ENCODE peak calls at places on chromosome 9, in six cellular contexts. B, U, K, T, Z and R are unnamed samples.

GRCh38 chr9:88197781-88198345 is 59.6 kb upstream of the SPATA31C2 start:
- DNase-seq in T (no peak), Z (no peak), K (peak), B (no peak), U (no peak), R (no peak)

GRCh38 chr9:135812961-135813360 is 94.4 kb downstream of the CAMSAP1 start:
- DNase-seq in B (no peak), U (no peak), Z (no peak), T (no peak), K (no peak), R (no peak)

GRCh38 chr9:89006308-89006707 is 15.0 kb downstream of the S1PR3 start:
- DNase-seq in U (no peak), K (peak), Z (no peak), B (no peak), T (no peak), R (no peak)

GRCh38 chr9:136700959-136701664 is 11.3 kb upstream of the DIPK1B start:
- DNase-seq in K (no peak), Z (no peak), B (peak), T (peak), U (no peak), R (no peak)

GRCh38 chr9:76912631-76913275 is 6.8 kb upstream of the PRUNE2 start:
- DNase-seq in U (no peak), Z (no peak), B (no peak), T (no peak), K (no peak), R (peak)

GRCh38 chr9:113756476-113757198 is 119.5 kb upstream of the ZNF618 start:
- DNase-seq in U (no peak), B (no peak), T (no peak), Z (no peak), K (no peak), R (no peak)

GRCh38 chr9:84000186-84000585 is 19.6 kb downstream of the RMI1 start:
- DNase-seq in Z (no peak), T (no peak), K (no peak), B (no peak), U (no peak), R (no peak)

GRCh38 chr9:76136986-76137385 is 246.5 kb downstream of the PCSK5 start:
- DNase-seq in K (no peak), B (no peak), Z (no peak), T (no peak), U (peak), R (peak)

GRCh38 chr9:89046832-89047231 is 55.6 kb downstream of the S1PR3 start:
- DNase-seq in U (no peak), K (no peak), B (no peak), Z (no peak), T (no peak), R (no peak)

GRCh38 chr9:8337834-8338233 is 538.3 kb upstream of the DMAC1 start:
- DNase-seq in K (no peak), B (no peak), Z (no peak), U (no peak), T (no peak), R (no peak)

GRCh38 chr9:117547904-117548303 is 133.0 kb upstream of the ASTN2 start:
- DNase-seq in T (no peak), B (no peak), U (no peak), Z (no peak), K (no peak), R (no peak)

GRCh38 chr9:85898288-85898802 is 42.6 kb upstream of the NAA35 start:
- DNase-seq in T (no peak), U (no peak), B (no peak), K (no peak), Z (no peak), R (no peak)

GRCh38 chr9:85900504-85901201 is 40.3 kb upstream of the NAA35 start:
- DNase-seq in T (no peak), U (no peak), Z (peak), B (peak), K (peak), R (no peak)

GRCh38 chr9:85899388-85899787 is 41.6 kb upstream of the NAA35 start:
- DNase-seq in K (no peak), B (no peak), T (no peak), Z (no peak), U (no peak), R (no peak)

GRCh38 chr9:85895685-85896084 is 45.3 kb upstream of the NAA35 start:
- DNase-seq in Z (no peak), T (no peak), U (no peak), K (no peak), B (no peak), R (no peak)

DNA sequence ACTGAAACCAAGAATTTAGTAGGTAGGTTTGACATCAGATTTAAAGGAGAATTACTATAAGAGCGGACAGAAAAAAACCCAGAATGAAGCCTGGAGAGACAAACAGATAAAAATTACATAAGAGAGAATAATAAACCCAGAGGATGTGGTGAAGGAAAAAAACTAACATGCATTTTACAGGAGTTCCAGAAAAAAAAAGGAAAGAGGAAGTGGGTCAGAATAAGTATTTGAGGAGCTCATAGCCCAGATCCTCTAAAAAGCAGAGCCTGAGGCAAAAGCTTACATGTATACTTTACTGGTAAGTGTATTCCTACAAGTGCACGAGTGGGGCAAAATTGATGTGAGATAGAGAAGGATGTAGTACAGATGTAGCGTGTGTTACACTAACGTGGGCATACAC is 43.1 kb upstream of the NAA35 start:
- DNase-seq in B (no peak), K (no peak), Z (no peak), U (no peak), T (no peak), R (no peak)
- TF ChIP-seq GABPA in B (no peak), K (no peak), Z (no peak), U (no peak), T (no peak), R (no peak)

GRCh38 chr9:3810231-3810630 is 284.4 kb upstream of the RFX3 start:
- DNase-seq in T (no peak), B (no peak), U (no peak), K (no peak), Z (no peak), R (no peak)

GRCh38 chr9:3807601-3808000 is 281.8 kb upstream of the RFX3 start:
- DNase-seq in B (no peak), T (no peak), K (no peak), Z (no peak), U (no peak), R (no peak)

GRCh38 chr9:3804148-3804547 is 278.3 kb upstream of the RFX3 start:
- DNase-seq in T (no peak), Z (no peak), U (no peak), K (no peak), B (no peak), R (no peak)

GRCh38 chr9:3809724-3810123 is 283.9 kb upstream of the RFX3 start:
- DNase-seq in Z (no peak), B (no peak), U (no peak), K (no peak), T (peak), R (peak)
- TF ChIP-seq GABPA in Z (no peak), B (no peak), U (no peak), K (no peak), T (no peak), R (no peak)

GRCh38 chr9:124551472-124552339 is 44.5 kb upstream of the NR5A1 start:
- DNase-seq in B (peak), T (peak), U (peak), Z (peak), K (peak), R (peak)
- TF ChIP-seq GABPA in B (peak), T (no peak), U (no peak), Z (no peak), K (no peak), R (no peak)

DNA sequence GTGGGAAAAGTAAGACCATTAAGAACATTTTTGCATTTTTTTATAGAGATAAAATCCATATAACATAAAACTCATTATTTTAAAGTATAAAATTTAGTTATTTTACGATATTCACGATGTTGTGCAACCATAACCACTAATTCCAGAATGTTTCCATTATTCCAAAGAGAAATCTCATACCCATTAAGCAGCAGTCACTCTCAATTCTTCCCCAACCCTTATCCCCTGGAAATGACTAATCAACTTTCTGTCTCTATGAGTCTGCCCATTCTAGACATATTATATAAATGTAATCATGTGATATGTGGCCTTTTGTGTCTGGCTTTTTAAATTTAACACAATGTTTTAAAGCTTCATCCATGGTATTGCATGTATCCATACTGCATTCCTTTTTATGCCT is 115.6 kb upstream of the ADAMTSL1 start:
- DNase-seq in U (no peak), T (no peak), B (no peak), K (no peak), Z (no peak), R (no peak)
- TF ChIP-seq GABPA in U (no peak), T (no peak), B (no peak), K (no peak), Z (no peak), R (no peak)

DNA sequence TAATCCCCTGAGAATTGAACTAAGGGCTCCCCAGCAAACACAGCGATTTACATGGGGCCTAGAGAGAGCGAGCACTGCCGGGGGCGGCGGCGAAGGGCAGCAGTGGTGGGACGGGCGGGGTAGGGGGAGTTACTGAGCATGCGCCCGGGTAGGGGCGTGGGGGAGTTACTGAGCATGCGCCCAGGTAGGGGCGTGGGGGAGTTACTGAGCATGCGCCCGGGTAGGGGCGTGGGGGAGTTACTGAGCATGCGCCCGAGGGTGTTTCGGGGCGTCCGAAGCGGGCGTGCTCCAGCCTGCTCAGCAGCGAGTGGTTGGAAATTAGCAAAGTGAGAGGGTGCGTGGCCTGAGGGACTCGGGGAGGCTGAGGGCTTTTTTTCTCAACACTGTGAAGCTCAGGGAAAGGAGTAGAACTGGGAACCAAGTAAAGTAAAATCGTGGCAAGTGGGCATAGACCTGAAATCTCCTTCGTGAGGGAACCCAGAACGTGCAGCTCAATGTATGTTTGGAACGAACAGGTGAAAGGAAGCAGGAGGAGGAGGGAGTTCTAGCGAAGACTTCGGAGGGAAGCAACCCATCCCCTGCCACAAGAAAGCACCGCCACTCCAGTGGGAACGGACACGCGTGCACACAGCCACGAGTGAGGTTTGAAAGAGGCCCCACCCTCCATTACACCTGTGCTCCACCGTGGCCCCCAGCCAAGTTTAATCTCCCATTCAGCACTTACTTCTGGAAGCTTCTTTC is 255.5 kb downstream of the DOCK8 start:
- DNase-seq in U (peak), K (peak), T (peak), B (peak), Z (peak), R (peak)
- TF ChIP-seq GABPA in U (no peak), K (no peak), T (no peak), B (no peak), Z (no peak), R (no peak)

GRCh38 chr9:78369644-78370219 is 72.8 kb downstream of the PSAT1 start:
- DNase-seq in T (no peak), Z (peak), K (peak), U (peak), B (peak), R (peak)
- TF ChIP-seq GABPA in T (no peak), Z (no peak), K (no peak), U (no peak), B (no peak), R (no peak)

GRCh38 chr9:35112257-35113020 is 3.2 kb downstream of the ATOSB start:
- DNase-seq in T (no peak), K (no peak), U (no peak), Z (no peak), B (no peak), R (no peak)

GRCh38 chr9:35108461-35108860 is 5.5 kb upstream of the STOML2 start:
- DNase-seq in Z (no peak), B (no peak), U (no peak), K (no peak), T (no peak), R (no peak)

GRCh38 chr9:35111006-35111933 is 4.4 kb downstream of the ATOSB start:
- DNase-seq in Z (peak), U (peak), K (peak), T (peak), B (peak), R (peak)

GRCh38 chr9:35108946-35109575 is 6.1 kb upstream of the STOML2 start:
- DNase-seq in B (no peak), T (no peak), U (no peak), Z (peak), K (no peak), R (no peak)

GRCh38 chr9:35110327-35110758 is 5.3 kb downstream of the ATOSB start:
- DNase-seq in K (no peak), T (no peak), U (no peak), Z (no peak), B (no peak), R (no peak)
- TF ChIP-seq GABPA in K (no peak), T (no peak), U (no peak), Z (no peak), B (no peak), R (no peak)